ENCODE peak calls at places on chromosomes 13 and 19, in nine cellular contexts. M is stomach, H is A549, D is sigmoid colon, K is suprapubic skin, S is heart left ventricle, J is uterus, G is H54, F is thyroid gland. N is an unnamed sample.

GRCh38 chr19:5907216-5907615 is 2.5 kb downstream of the VMAC start:
- DNase-seq in S (no peak), F (no peak), K (no peak), D (no peak), J (no peak), H (no peak), M (no peak), G (no peak), N (no peak)

GRCh38 chr13:48994731-48995130 is 19.0 kb downstream of the FNDC3A start:
- DNase-seq in K (no peak), J (no peak), M (no peak), H (no peak), F (no peak), G (no peak), D (no peak), S (no peak), N (no peak)

GRCh38 chr13:29707876-29708543 is 112.5 kb upstream of the SLC7A1 start:
- DNase-seq in J (no peak), K (no peak), G (peak; percentile 42), F (no peak), D (no peak), M (peak; percentile 51), H (peak; percentile 32), S (no peak), N (peak; percentile 62)

GRCh38 chr13:31192306-31192705 is 7.5 kb upstream of the B3GLCT start:
- DNase-seq in S (no peak), G (no peak), M (no peak), D (no peak), J (no peak), F (no peak), K (no peak), H (no peak), N (no peak)

GRCh38 chr19:18494267-18494607 is 27.6 kb downstream of the ELL start:
- DNase-seq in F (no peak), M (no peak), D (no peak), S (no peak), K (no peak), G (no peak), H (no peak), J (no peak), N (no peak)

GRCh38 chr19:51226068-51226467 is 1.2 kb downstream of the CD33 start:
- DNase-seq in G (no peak), F (no peak), D (no peak), S (no peak), H (no peak), M (no peak), J (no peak), K (no peak), N (no peak)

GRCh38 chr19:48390188-48391099 is 907 bp downstream of the KDELR1 start:
- DNase-seq in F (peak; percentile 64), S (peak; percentile 76), H (peak; percentile 64), D (peak; percentile 82), M (peak; percentile 70), G (no peak), J (peak; percentile 61), K (peak; percentile 87), N (peak; percentile 86)

GRCh38 chr13:111533900-111534645 is 213.6 kb downstream of the TEX29 start:
- DNase-seq in S (no peak), J (no peak), M (no peak), H (no peak), G (no peak), F (no peak), K (no peak), D (no peak), N (no peak)

GRCh38 chr19:56765107-56765506 is 75.4 kb downstream of the PEG3 start:
- DNase-seq in F (peak; percentile 65), D (peak; percentile 78), S (peak; percentile 76), H (no peak), G (no peak), J (peak; percentile 76), M (peak; percentile 30), K (no peak), N (no peak)

GRCh38 chr13:75645141-75645540 is 9.0 kb downstream of the LMO7 start:
- DNase-seq in G (no peak), F (no peak), K (no peak), S (no peak), J (no peak), H (no peak), M (no peak), D (no peak), N (no peak)

GRCh38 chr19:49812997-49813861 is at the start of gene FUZ:
- DNase-seq in G (peak; percentile 98), M (peak; percentile 97), S (peak; percentile 98), K (peak; percentile 99), H (peak; percentile 100), D (peak; percentile 99), J (peak; percentile 93), F (peak; percentile 96), N (peak; percentile 99)

GRCh38 chr19:58274771-58275199 is 4.0 kb upstream of the ZNF8 start:
- DNase-seq in S (no peak), K (no peak), G (peak; percentile 48), D (no peak), F (no peak), M (no peak), H (no peak), J (no peak), N (no peak)

GRCh38 chr19:45883881-45884681 is 1.9 kb downstream of the IRF2BP1 start:
- DNase-seq in F (no peak), D (no peak), G (no peak), J (no peak), S (peak; percentile 36), K (no peak), M (peak; percentile 43), H (no peak), N (no peak)

GRCh38 chr19:47315125-47315821 is 5.6 kb downstream of the C5AR1 start:
- DNase-seq in F (no peak), G (peak; percentile 79), D (peak; percentile 81), M (peak; percentile 44), K (peak; percentile 88), H (peak; percentile 99), J (peak; percentile 42), S (peak; percentile 68), N (peak; percentile 89)

GRCh38 chr13:43206858-43207257 is 183.5 kb downstream of the DNAJC15 start:
- DNase-seq in M (no peak), J (no peak), H (no peak), G (no peak), K (no peak), F (no peak), D (no peak), S (no peak), N (no peak)

GRCh38 chr19:1396768-1397679 is 4.3 kb downstream of the GAMT start:
- DNase-seq in D (no peak), H (no peak), F (no peak), J (no peak), M (no peak), G (no peak), S (no peak), K (no peak), N (no peak)

GRCh38 chr19:1393841-1394240 is 7.5 kb downstream of the GAMT start:
- DNase-seq in D (no peak), J (no peak), F (no peak), H (no peak), G (no peak), S (no peak), K (no peak), M (no peak), N (no peak)

GRCh38 chr19:1396019-1396767 is 5.1 kb downstream of the GAMT start:
- DNase-seq in H (no peak), F (no peak), G (no peak), S (no peak), J (no peak), D (no peak), K (no peak), M (no peak), N (no peak)

GRCh38 chr19:1394252-1395193 is 6.8 kb downstream of the GAMT start:
- DNase-seq in S (peak; percentile 29), G (no peak), D (no peak), M (peak; percentile 57), K (no peak), J (no peak), F (no peak), H (no peak), N (no peak)

GRCh38 chr19:1395194-1396018 is 5.9 kb downstream of the GAMT start:
- DNase-seq in G (no peak), J (no peak), H (no peak), D (no peak), F (no peak), K (no peak), S (no peak), M (peak; percentile 86), N (no peak)
- TF ChIP-seq POLR2A in G (peak; percentile 15), J (no peak), H (no peak), D (no peak), F (no peak), K (no peak), S (no peak), M (no peak), N (no peak)

GRCh38 chr19:36067681-36068080 is 13.0 kb downstream of the WDR62 start:
- DNase-seq in M (no peak), H (no peak), K (no peak), S (no peak), G (no peak), F (no peak), D (no peak), J (no peak), N (no peak)
- TF ChIP-seq POLR2A in M (no peak), H (no peak), K (no peak), S (no peak), G (no peak), F (no peak), D (no peak), J (no peak), N (no peak)

DNA sequence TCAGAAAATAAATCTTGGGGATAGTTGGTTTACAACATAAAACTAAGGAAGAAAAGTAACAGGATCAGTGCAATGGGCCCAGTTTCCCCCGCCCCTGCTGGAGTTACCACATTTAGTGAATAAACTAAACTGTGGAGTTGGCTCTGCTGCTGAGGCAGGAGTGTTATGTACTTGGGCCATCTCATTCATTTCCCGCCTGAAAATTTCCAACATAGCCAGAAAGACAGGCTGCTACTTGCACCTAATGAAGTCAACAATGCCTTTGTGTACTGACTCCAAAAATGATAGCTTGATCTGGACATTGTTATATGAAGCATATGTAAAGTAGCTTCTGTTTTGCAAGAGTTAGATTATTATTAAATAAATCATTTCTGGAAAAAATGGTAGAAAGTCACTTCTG is 7.9 kb upstream of the RNASEH2B start:
- DNase-seq in H (no peak), G (no peak), F (no peak), J (peak; percentile 37), D (no peak), S (no peak), K (no peak), M (no peak), N (no peak)
- TF ChIP-seq POLR2A in H (no peak), G (no peak), F (no peak), J (no peak), D (no peak), S (no peak), K (no peak), M (no peak), N (no peak)

DNA sequence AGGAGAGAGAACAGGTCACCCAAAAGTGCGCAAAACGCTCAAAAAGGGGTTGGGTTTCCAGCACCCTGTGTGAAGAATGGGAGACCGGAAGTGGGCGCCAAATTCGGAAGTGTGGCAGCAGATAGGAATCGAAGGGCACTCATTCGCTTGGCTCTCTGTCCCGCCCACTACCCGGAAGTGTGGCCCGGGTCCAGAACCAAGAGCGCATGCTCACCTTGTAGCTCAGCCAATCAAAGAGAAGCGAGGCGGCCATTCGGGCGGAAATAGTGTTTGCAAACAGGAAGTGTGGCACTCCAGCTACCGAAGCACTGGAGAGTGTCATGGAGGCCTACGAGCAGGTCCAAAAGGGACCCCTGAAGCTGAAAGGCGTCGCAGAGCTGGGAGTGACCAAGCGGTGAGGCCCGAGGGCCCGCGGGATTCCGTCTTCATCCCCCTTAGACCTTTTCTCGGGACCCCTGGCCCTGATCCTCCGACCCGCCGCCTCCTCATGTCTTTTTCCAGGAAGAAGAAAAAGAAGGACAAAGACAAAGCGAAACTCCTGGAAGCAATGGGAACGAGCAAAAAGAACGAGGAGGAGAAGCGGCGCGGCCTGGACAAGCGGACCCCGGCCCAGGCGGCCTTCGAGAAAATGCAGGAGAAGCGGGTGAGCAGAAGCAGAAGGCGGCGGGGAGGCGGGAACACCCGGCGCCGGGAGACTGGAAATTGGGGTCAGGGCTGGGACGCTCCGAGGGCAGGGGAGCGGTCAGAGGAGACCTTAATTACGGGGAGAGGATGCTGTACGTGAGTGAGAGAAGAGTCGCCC is at the start of gene FAM32A:
- DNase-seq in M (peak; percentile 100), S (peak; percentile 99), K (peak; percentile 100), H (peak; percentile 98), D (peak; percentile 100), F (peak; percentile 100), G (peak; percentile 96), J (peak; percentile 100), N (peak; percentile 99)
- TF ChIP-seq POLR2A in M (no peak), S (no peak), K (no peak), H (no peak), D (peak; percentile 74), F (no peak), G (peak; percentile 65), J (peak; percentile 59), N (peak; percentile 85)